ENCODE peak calls at places on chromosome 7, in four cellular contexts. One of them, this sample, is unnamed.

GRCh38 chr7:73741600-73741999 is 3.0 kb upstream of the ABHD11 start:
- DNase-seq in activated CD8-positive, alpha-beta memory T cell treated with anti-CD3 and anti-CD28 coated beads for 24 hours: no peak
- DNase-seq in germinal center: no peak
- DNase-seq in aorta: no peak
- DNase-seq in this sample: no peak

GRCh38 chr7:22150221-22150620 is 204.5 kb upstream of the CDCA7L start:
- DNase-seq in germinal center: no peak
- DNase-seq in aorta: no peak
- DNase-seq in activated CD8-positive, alpha-beta memory T cell treated with anti-CD3 and anti-CD28 coated beads for 24 hours: no peak
- DNase-seq in this sample: no peak

GRCh38 chr7:139620676-139621344 is 97.3 kb downstream of the CLEC2L start:
- DNase-seq in activated CD8-positive, alpha-beta memory T cell treated with anti-CD3 and anti-CD28 coated beads for 24 hours: peak
- DNase-seq in aorta: no peak
- DNase-seq in germinal center: peak
- DNase-seq in this sample: peak

GRCh38 chr7:7157177-7157886 is 25.0 kb upstream of the C1GALT1 start:
- DNase-seq in aorta: peak
- DNase-seq in activated CD8-positive, alpha-beta memory T cell treated with anti-CD3 and anti-CD28 coated beads for 24 hours: peak
- DNase-seq in germinal center: peak
- DNase-seq in this sample: no peak

GRCh38 chr7:154960063-154960790 is 42.7 kb downstream of the PAXIP1 start:
- DNase-seq in aorta: no peak
- DNase-seq in germinal center: no peak
- DNase-seq in activated CD8-positive, alpha-beta memory T cell treated with anti-CD3 and anti-CD28 coated beads for 24 hours: no peak
- DNase-seq in this sample: no peak

GRCh38 chr7:133300811-133301210 is 47.9 kb downstream of the EXOC4 start:
- DNase-seq in aorta: no peak
- DNase-seq in activated CD8-positive, alpha-beta memory T cell treated with anti-CD3 and anti-CD28 coated beads for 24 hours: no peak
- DNase-seq in germinal center: no peak
- DNase-seq in this sample: no peak

GRCh38 chr7:131957338-131958025 is 401.1 kb upstream of the PODXL start:
- DNase-seq in activated CD8-positive, alpha-beta memory T cell treated with anti-CD3 and anti-CD28 coated beads for 24 hours: no peak
- DNase-seq in germinal center: no peak
- DNase-seq in aorta: no peak
- DNase-seq in this sample: no peak

GRCh38 chr7:18505870-18506460 is 10.4 kb downstream of the HDAC9 start:
- DNase-seq in activated CD8-positive, alpha-beta memory T cell treated with anti-CD3 and anti-CD28 coated beads for 24 hours: no peak
- DNase-seq in aorta: no peak
- DNase-seq in germinal center: no peak
- DNase-seq in this sample: no peak

GRCh38 chr7:155802291-155802690 is 10.0 kb downstream of the SHH start:
- DNase-seq in germinal center: no peak
- DNase-seq in activated CD8-positive, alpha-beta memory T cell treated with anti-CD3 and anti-CD28 coated beads for 24 hours: no peak
- DNase-seq in aorta: peak
- DNase-seq in this sample: no peak

GRCh38 chr7:107931740-107932515 is 40.9 kb downstream of the DLD start:
- DNase-seq in aorta: no peak
- DNase-seq in germinal center: no peak
- DNase-seq in activated CD8-positive, alpha-beta memory T cell treated with anti-CD3 and anti-CD28 coated beads for 24 hours: no peak
- DNase-seq in this sample: no peak

GRCh38 chr7:64951250-64951848 is 39.5 kb downstream of the ZNF117 start:
- DNase-seq in germinal center: peak
- DNase-seq in aorta: no peak
- DNase-seq in activated CD8-positive, alpha-beta memory T cell treated with anti-CD3 and anti-CD28 coated beads for 24 hours: no peak
- DNase-seq in this sample: peak

GRCh38 chr7:1967512-1968396 is 265.0 kb downstream of the MAD1L1 start:
- DNase-seq in aorta: peak
- DNase-seq in germinal center: no peak
- DNase-seq in activated CD8-positive, alpha-beta memory T cell treated with anti-CD3 and anti-CD28 coated beads for 24 hours: no peak
- DNase-seq in this sample: no peak

GRCh38 chr7:12119638-12120303 is 91.3 kb upstream of the TMEM106B start:
- DNase-seq in activated CD8-positive, alpha-beta memory T cell treated with anti-CD3 and anti-CD28 coated beads for 24 hours: no peak
- DNase-seq in aorta: no peak
- DNase-seq in germinal center: no peak
- DNase-seq in this sample: no peak

GRCh38 chr7:46518713-46519112 is 597.6 kb upstream of the IGFBP3 start:
- DNase-seq in activated CD8-positive, alpha-beta memory T cell treated with anti-CD3 and anti-CD28 coated beads for 24 hours: no peak
- DNase-seq in aorta: no peak
- DNase-seq in germinal center: no peak
- DNase-seq in this sample: no peak

GRCh38 chr7:25886387-25887240 is 265.4 kb upstream of the NFE2L3 start:
- DNase-seq in activated CD8-positive, alpha-beta memory T cell treated with anti-CD3 and anti-CD28 coated beads for 24 hours: no peak
- DNase-seq in germinal center: no peak
- DNase-seq in aorta: no peak
- DNase-seq in this sample: no peak

GRCh38 chr7:74012842-74013249 is 15.1 kb upstream of the ELN start:
- DNase-seq in activated CD8-positive, alpha-beta memory T cell treated with anti-CD3 and anti-CD28 coated beads for 24 hours: no peak
- DNase-seq in aorta: peak
- DNase-seq in germinal center: peak
- DNase-seq in this sample: no peak

GRCh38 chr7:16891338-16891737 is 9.6 kb upstream of the AGR3 start:
- DNase-seq in aorta: no peak
- DNase-seq in germinal center: peak
- DNase-seq in activated CD8-positive, alpha-beta memory T cell treated with anti-CD3 and anti-CD28 coated beads for 24 hours: no peak
- DNase-seq in this sample: peak

GRCh38 chr7:6294839-6295238 is 22.4 kb upstream of the CYTH3 start:
- DNase-seq in aorta: no peak
- DNase-seq in germinal center: no peak
- DNase-seq in activated CD8-positive, alpha-beta memory T cell treated with anti-CD3 and anti-CD28 coated beads for 24 hours: no peak
- DNase-seq in this sample: no peak

GRCh38 chr7:88668591-88668990 is 90.9 kb upstream of the ZNF804B start:
- DNase-seq in activated CD8-positive, alpha-beta memory T cell treated with anti-CD3 and anti-CD28 coated beads for 24 hours: no peak
- DNase-seq in aorta: no peak
- DNase-seq in germinal center: no peak
- DNase-seq in this sample: no peak

GRCh38 chr7:152615052-152615741 is 60.7 kb downstream of the XRCC2 start:
- DNase-seq in aorta: no peak
- DNase-seq in germinal center: no peak
- DNase-seq in activated CD8-positive, alpha-beta memory T cell treated with anti-CD3 and anti-CD28 coated beads for 24 hours: no peak
- DNase-seq in this sample: no peak

GRCh38 chr7:157565981-157566630 is 229.3 kb downstream of the DNAJB6 start:
- DNase-seq in activated CD8-positive, alpha-beta memory T cell treated with anti-CD3 and anti-CD28 coated beads for 24 hours: no peak
- DNase-seq in germinal center: no peak
- DNase-seq in aorta: peak
- DNase-seq in this sample: no peak

GRCh38 chr7:70193514-70193913 is 595.2 kb downstream of the AUTS2 start:
- DNase-seq in activated CD8-positive, alpha-beta memory T cell treated with anti-CD3 and anti-CD28 coated beads for 24 hours: no peak
- DNase-seq in aorta: no peak
- DNase-seq in germinal center: peak
- DNase-seq in this sample: no peak

GRCh38 chr7:103065666-103066065 is 8.9 kb downstream of the FBXL13 start:
- DNase-seq in activated CD8-positive, alpha-beta memory T cell treated with anti-CD3 and anti-CD28 coated beads for 24 hours: peak
- DNase-seq in aorta: peak
- DNase-seq in germinal center: peak
- DNase-seq in this sample: peak

GRCh38 chr7:91824201-91824600 is 56.3 kb downstream of the MTERF1 start:
- DNase-seq in aorta: no peak
- DNase-seq in activated CD8-positive, alpha-beta memory T cell treated with anti-CD3 and anti-CD28 coated beads for 24 hours: no peak
- DNase-seq in germinal center: no peak
- DNase-seq in this sample: no peak

GRCh38 chr7:157503229-157503628 is 166.4 kb downstream of the DNAJB6 start:
- DNase-seq in germinal center: no peak
- DNase-seq in activated CD8-positive, alpha-beta memory T cell treated with anti-CD3 and anti-CD28 coated beads for 24 hours: no peak
- DNase-seq in aorta: no peak
- DNase-seq in this sample: no peak